ENCODE peak calls at places on chromosomes 13 and 19, in four cellular contexts. One of them, this sample, is unnamed.
A peak's percentile ranks its signal among the peaks of the same experiment; 100 is the strongest.

GRCh38 chr19:4028334-4029246 is 21.1 kb downstream of the PIAS4 start:
- DNase-seq in NCI-H2171: no peak
- DNase-seq in T47D: no peak
- DNase-seq in epithelial cell of esophagus: no peak
- DNase-seq in this sample: no peak

GRCh38 chr13:74253161-74253560 is 119.0 kb upstream of the KLF12 start:
- DNase-seq in T47D: no peak
- DNase-seq in epithelial cell of esophagus: no peak
- DNase-seq in NCI-H2171: no peak
- DNase-seq in this sample: no peak

GRCh38 chr19:15264061-15264932 is 32.0 kb upstream of the EPHX3 start:
- DNase-seq in epithelial cell of esophagus: peak; percentile 55
- DNase-seq in NCI-H2171: peak; percentile 44
- DNase-seq in T47D: peak; percentile 67
- DNase-seq in this sample: peak; percentile 73

GRCh38 chr19:18657590-18658365 is 20.9 kb downstream of the KLHL26 start:
- DNase-seq in T47D: no peak
- DNase-seq in epithelial cell of esophagus: no peak
- DNase-seq in NCI-H2171: no peak
- DNase-seq in this sample: no peak

GRCh38 chr19:32359581-32359980 is 14.2 kb downstream of the ZNF507 start:
- DNase-seq in NCI-H2171: no peak
- DNase-seq in T47D: no peak
- DNase-seq in epithelial cell of esophagus: no peak
- DNase-seq in this sample: no peak

GRCh38 chr13:30002577-30002976 is 152.2 kb upstream of the UBL3 start:
- DNase-seq in epithelial cell of esophagus: peak; percentile 91
- DNase-seq in NCI-H2171: no peak
- DNase-seq in T47D: no peak
- DNase-seq in this sample: peak; percentile 76

GRCh38 chr19:29662604-29663404 is 2.5 kb upstream of the PLEKHF1 start:
- DNase-seq in NCI-H2171: no peak
- DNase-seq in epithelial cell of esophagus: peak; percentile 81
- DNase-seq in T47D: no peak
- DNase-seq in this sample: peak; percentile 70

GRCh38 chr19:48441360-48442050 is 4.3 kb upstream of the GRWD1 start:
- DNase-seq in epithelial cell of esophagus: no peak
- DNase-seq in NCI-H2171: no peak
- DNase-seq in T47D: no peak
- DNase-seq in this sample: no peak

GRCh38 chr19:38867176-38867780 is 10.8 kb downstream of the RINL start:
- DNase-seq in T47D: no peak
- DNase-seq in NCI-H2171: no peak
- DNase-seq in epithelial cell of esophagus: no peak
- DNase-seq in this sample: no peak

GRCh38 chr19:52138614-52139290 is 986 bp downstream of the ZNF616 start:
- DNase-seq in epithelial cell of esophagus: peak; percentile 34
- DNase-seq in NCI-H2171: peak; percentile 27
- DNase-seq in T47D: peak; percentile 8
- DNase-seq in this sample: peak; percentile 29

GRCh38 chr13:49220035-49220855 is at the start of gene MLNR:
- DNase-seq in epithelial cell of esophagus: peak; percentile 38
- DNase-seq in NCI-H2171: peak; percentile 54
- DNase-seq in T47D: peak; percentile 68
- DNase-seq in this sample: no peak

GRCh38 chr13:76516013-76516412 is 370.2 kb downstream of the KCTD12 start:
- DNase-seq in NCI-H2171: no peak
- DNase-seq in epithelial cell of esophagus: peak; percentile 48
- DNase-seq in T47D: no peak
- DNase-seq in this sample: peak; percentile 61

GRCh38 chr13:50126378-50127016 is 111.3 kb downstream of the KCNRG start:
- DNase-seq in epithelial cell of esophagus: peak; percentile 41
- DNase-seq in NCI-H2171: no peak
- DNase-seq in T47D: peak; percentile 67
- DNase-seq in this sample: peak; percentile 20

GRCh38 chr13:73492811-73493210 is 434.0 kb downstream of the KLF5 start:
- DNase-seq in epithelial cell of esophagus: no peak
- DNase-seq in T47D: no peak
- DNase-seq in NCI-H2171: no peak
- DNase-seq in this sample: no peak

GRCh38 chr13:99086869-99087129 is 108.9 kb upstream of the DOCK9 start:
- DNase-seq in NCI-H2171: peak; percentile 2
- DNase-seq in T47D: no peak
- DNase-seq in epithelial cell of esophagus: no peak
- DNase-seq in this sample: no peak

GRCh38 chr13:44865722-44866484 is 123.4 kb downstream of the NUFIP1 start:
- DNase-seq in NCI-H2171: no peak
- DNase-seq in T47D: no peak
- DNase-seq in epithelial cell of esophagus: no peak
- DNase-seq in this sample: no peak

GRCh38 chr19:29404951-29405727 is 120.7 kb upstream of the VSTM2B start:
- DNase-seq in NCI-H2171: peak; percentile 75
- DNase-seq in T47D: peak; percentile 91
- DNase-seq in epithelial cell of esophagus: peak; percentile 13
- DNase-seq in this sample: peak; percentile 1

GRCh38 chr19:30029721-30030510 is 87.9 kb downstream of the URI1 start:
- DNase-seq in epithelial cell of esophagus: peak; percentile 82
- DNase-seq in T47D: no peak
- DNase-seq in NCI-H2171: no peak
- DNase-seq in this sample: peak; percentile 91

GRCh38 chr13:92842145-92842544 is 384.5 kb upstream of the GPC6 start:
- DNase-seq in epithelial cell of esophagus: peak; percentile 59
- DNase-seq in T47D: no peak
- DNase-seq in NCI-H2171: no peak
- DNase-seq in this sample: peak; percentile 25

GRCh38 chr13:36323951-36324566 is 22.1 kb downstream of the SPART start:
- DNase-seq in epithelial cell of esophagus: no peak
- DNase-seq in NCI-H2171: no peak
- DNase-seq in T47D: no peak
- DNase-seq in this sample: peak; percentile 76

GRCh38 chr13:106455777-106456176 is 79.7 kb downstream of the EFNB2 start:
- DNase-seq in T47D: no peak
- DNase-seq in epithelial cell of esophagus: peak; percentile 47
- DNase-seq in NCI-H2171: no peak
- DNase-seq in this sample: no peak

GRCh38 chr13:102817241-102817640 is 18.3 kb downstream of the BIVM start:
- DNase-seq in NCI-H2171: no peak
- DNase-seq in epithelial cell of esophagus: no peak
- DNase-seq in T47D: no peak
- DNase-seq in this sample: no peak

GRCh38 chr19:30420881-30421280 is 48.7 kb downstream of the ZNF536 start:
- DNase-seq in epithelial cell of esophagus: no peak
- DNase-seq in T47D: no peak
- DNase-seq in NCI-H2171: peak; percentile 37
- DNase-seq in this sample: no peak

GRCh38 chr13:62300021-62300420 is 884.4 kb upstream of the PCDH20 start:
- DNase-seq in T47D: peak; percentile 0
- DNase-seq in NCI-H2171: no peak
- DNase-seq in epithelial cell of esophagus: no peak
- DNase-seq in this sample: no peak

GRCh38 chr13:26941345-26942174 is 181.0 kb upstream of the GPR12 start:
- DNase-seq in T47D: no peak
- DNase-seq in epithelial cell of esophagus: peak; percentile 45
- DNase-seq in NCI-H2171: no peak
- DNase-seq in this sample: peak; percentile 69

GRCh38 chr19:5152013-5152763 is 183.3 kb downstream of the KDM4B start:
- DNase-seq in T47D: no peak
- DNase-seq in NCI-H2171: no peak
- DNase-seq in epithelial cell of esophagus: no peak
- DNase-seq in this sample: no peak

GRCh38 chr19:4406626-4407025 is 4.2 kb downstream of the CHAF1A start:
- DNase-seq in T47D: no peak
- DNase-seq in epithelial cell of esophagus: no peak
- DNase-seq in NCI-H2171: no peak
- DNase-seq in this sample: no peak